ENCODE peak calls at places on chromosomes 3 and 15, in six cellular contexts. One of them, this sample, is unnamed.
A peak's percentile ranks its signal among the peaks of the same experiment; 100 is the strongest.

GRCh38 chr3:187958432-187959003 is 195.4 kb upstream of the LPP start:
- ATAC-seq in Panc1: no peak
- ATAC-seq in HepG2: no peak
- ATAC-seq in K562: no peak
- ATAC-seq in HCT116: no peak
- ATAC-seq in GM12878: peak; percentile 38
- ATAC-seq in this sample: no peak

GRCh38 chr15:67803996-67804843 is 21.1 kb upstream of the SKOR1 start:
- ATAC-seq in Panc1: no peak
- ATAC-seq in HepG2: no peak
- ATAC-seq in K562: peak; percentile 37
- ATAC-seq in HCT116: no peak
- ATAC-seq in GM12878: no peak
- ATAC-seq in this sample: no peak

GRCh38 chr15:74209997-74210573 is 7.5 kb upstream of the STRA6 start:
- ATAC-seq in Panc1: no peak
- ATAC-seq in HepG2: no peak
- ATAC-seq in K562: no peak
- ATAC-seq in HCT116: no peak
- ATAC-seq in GM12878: no peak
- ATAC-seq in this sample: no peak

GRCh38 chr3:124985358-124985757 is 50.8 kb upstream of the MUC13 start:
- ATAC-seq in Panc1: no peak
- ATAC-seq in HepG2: no peak
- ATAC-seq in K562: no peak
- ATAC-seq in HCT116: peak; percentile 15
- ATAC-seq in GM12878: no peak
- ATAC-seq in this sample: peak; percentile 86

GRCh38 chr3:150346956-150347863 is 60.9 kb upstream of the TSC22D2 start:
- ATAC-seq in Panc1: peak; percentile 22
- ATAC-seq in HepG2: no peak
- ATAC-seq in K562: peak; percentile 49
- ATAC-seq in HCT116: no peak
- ATAC-seq in GM12878: peak; percentile 47
- ATAC-seq in this sample: no peak

GRCh38 chr3:6860911-6861330 is at the start of gene GRM7:
- ATAC-seq in Panc1: no peak
- ATAC-seq in HepG2: no peak
- ATAC-seq in K562: peak; percentile 43
- ATAC-seq in HCT116: no peak
- ATAC-seq in GM12878: no peak
- ATAC-seq in this sample: peak; percentile 77

GRCh38 chr15:34262362-34262761 is 37.5 kb downstream of the EMC4 start:
- ATAC-seq in Panc1: no peak
- ATAC-seq in HepG2: no peak
- ATAC-seq in K562: no peak
- ATAC-seq in HCT116: no peak
- ATAC-seq in GM12878: no peak
- ATAC-seq in this sample: no peak

GRCh38 chr3:172476339-172476738 is 28.1 kb upstream of the GHSR start:
- ATAC-seq in Panc1: no peak
- ATAC-seq in HepG2: peak; percentile 47
- ATAC-seq in K562: peak; percentile 41
- ATAC-seq in HCT116: no peak
- ATAC-seq in GM12878: no peak
- ATAC-seq in this sample: no peak

GRCh38 chr15:70264014-70264492 is 166.3 kb upstream of the TLE3 start:
- ATAC-seq in Panc1: no peak
- ATAC-seq in HepG2: no peak
- ATAC-seq in K562: no peak
- ATAC-seq in HCT116: no peak
- ATAC-seq in GM12878: peak; percentile 61
- ATAC-seq in this sample: peak; percentile 68

GRCh38 chr15:101481917-101482525 is 7.5 kb downstream of the PCSK6 start:
- ATAC-seq in Panc1: peak; percentile 18
- ATAC-seq in HepG2: peak; percentile 25
- ATAC-seq in K562: peak; percentile 16
- ATAC-seq in HCT116: peak; percentile 61
- ATAC-seq in GM12878: no peak
- ATAC-seq in this sample: no peak

GRCh38 chr3:171245796-171246453 is 214.3 kb downstream of the TNIK start:
- ATAC-seq in Panc1: no peak
- ATAC-seq in HepG2: no peak
- ATAC-seq in K562: no peak
- ATAC-seq in HCT116: no peak
- ATAC-seq in GM12878: no peak
- ATAC-seq in this sample: no peak

GRCh38 chr15:44554934-44555723 is 18.2 kb downstream of the EIF3J start:
- ATAC-seq in Panc1: no peak
- ATAC-seq in HepG2: no peak
- ATAC-seq in K562: no peak
- ATAC-seq in HCT116: no peak
- ATAC-seq in GM12878: no peak
- ATAC-seq in this sample: no peak

GRCh38 chr3:16304065-16305010 is 39.3 kb downstream of the OXNAD1 start:
- ATAC-seq in Panc1: no peak
- ATAC-seq in HepG2: no peak
- ATAC-seq in K562: peak; percentile 90
- ATAC-seq in HCT116: no peak
- ATAC-seq in GM12878: no peak
- ATAC-seq in this sample: no peak

GRCh38 chr3:37117548-37117947 is 56.8 kb downstream of the LRRFIP2 start:
- ATAC-seq in Panc1: no peak
- ATAC-seq in HepG2: peak; percentile 55
- ATAC-seq in K562: no peak
- ATAC-seq in HCT116: no peak
- ATAC-seq in GM12878: peak; percentile 22
- ATAC-seq in this sample: no peak

GRCh38 chr3:79810101-79810500 is 42.3 kb upstream of the ROBO1 start:
- ATAC-seq in Panc1: no peak
- ATAC-seq in HepG2: no peak
- ATAC-seq in K562: no peak
- ATAC-seq in HCT116: no peak
- ATAC-seq in GM12878: no peak
- ATAC-seq in this sample: no peak

GRCh38 chr3:128935922-128936321 is 56.5 kb downstream of the ACAD9 start:
- ATAC-seq in Panc1: no peak
- ATAC-seq in HepG2: no peak
- ATAC-seq in K562: no peak
- ATAC-seq in HCT116: no peak
- ATAC-seq in GM12878: no peak
- ATAC-seq in this sample: no peak

GRCh38 chr3:44476181-44476599 is 1.3 kb downstream of the ZNF445 start:
- ATAC-seq in Panc1: no peak
- ATAC-seq in HepG2: no peak
- ATAC-seq in K562: peak; percentile 8
- ATAC-seq in HCT116: no peak
- ATAC-seq in GM12878: peak; percentile 46
- ATAC-seq in this sample: no peak

GRCh38 chr3:188916934-188917391 is 254.8 kb upstream of the TPRG1 start:
- ATAC-seq in Panc1: no peak
- ATAC-seq in HepG2: no peak
- ATAC-seq in K562: no peak
- ATAC-seq in HCT116: no peak
- ATAC-seq in GM12878: no peak
- ATAC-seq in this sample: no peak

GRCh38 chr3:152857082-152857481 is 22.2 kb downstream of the P2RY1 start:
- ATAC-seq in Panc1: no peak
- ATAC-seq in HepG2: no peak
- ATAC-seq in K562: peak; percentile 98
- ATAC-seq in HCT116: peak; percentile 36
- ATAC-seq in GM12878: no peak
- ATAC-seq in this sample: peak; percentile 28

GRCh38 chr3:116367761-116368395 is 77.4 kb downstream of the LSAMP start:
- ATAC-seq in Panc1: no peak
- ATAC-seq in HepG2: no peak
- ATAC-seq in K562: no peak
- ATAC-seq in HCT116: no peak
- ATAC-seq in GM12878: no peak
- ATAC-seq in this sample: no peak

GRCh38 chr3:123424321-123424998 is 24.4 kb downstream of the ADCY5 start:
- ATAC-seq in Panc1: no peak
- ATAC-seq in HepG2: no peak
- ATAC-seq in K562: no peak
- ATAC-seq in HCT116: no peak
- ATAC-seq in GM12878: no peak
- ATAC-seq in this sample: peak; percentile 51

GRCh38 chr15:75054172-75054897 is 30.9 kb downstream of the PPCDC start:
- ATAC-seq in Panc1: no peak
- ATAC-seq in HepG2: no peak
- ATAC-seq in K562: peak; percentile 46
- ATAC-seq in HCT116: no peak
- ATAC-seq in GM12878: no peak
- ATAC-seq in this sample: no peak

GRCh38 chr3:11653298-11654055 is 9.8 kb upstream of the VGLL4 start:
- ATAC-seq in Panc1: no peak
- ATAC-seq in HepG2: peak; percentile 79
- ATAC-seq in K562: peak; percentile 64
- ATAC-seq in HCT116: no peak
- ATAC-seq in GM12878: no peak
- ATAC-seq in this sample: no peak

GRCh38 chr3:72082121-72082715 is 297.3 kb upstream of the PROK2 start:
- ATAC-seq in Panc1: no peak
- ATAC-seq in HepG2: peak; percentile 57
- ATAC-seq in K562: no peak
- ATAC-seq in HCT116: no peak
- ATAC-seq in GM12878: peak; percentile 79
- ATAC-seq in this sample: peak; percentile 53

GRCh38 chr3:179687967-179688535 is 35.2 kb downstream of the USP13 start:
- ATAC-seq in Panc1: no peak
- ATAC-seq in HepG2: no peak
- ATAC-seq in K562: no peak
- ATAC-seq in HCT116: no peak
- ATAC-seq in GM12878: peak; percentile 38
- ATAC-seq in this sample: no peak

GRCh38 chr3:184362668-184363540 is 1.4 kb downstream of the POLR2H start:
- ATAC-seq in Panc1: peak; percentile 85
- ATAC-seq in HepG2: peak; percentile 81
- ATAC-seq in K562: peak; percentile 90
- ATAC-seq in HCT116: peak; percentile 80
- ATAC-seq in GM12878: peak; percentile 90
- ATAC-seq in this sample: peak; percentile 84
- TF ChIP-seq POLR2AphosphoS5 in Panc1: peak; percentile 99
- TF ChIP-seq POLR2AphosphoS5 in HepG2: peak; percentile 77
- TF ChIP-seq POLR2AphosphoS5 in K562: peak; percentile 88
- TF ChIP-seq POLR2AphosphoS5 in HCT116: peak; percentile 95
- TF ChIP-seq POLR2AphosphoS5 in GM12878: peak; percentile 90
- TF ChIP-seq POLR2AphosphoS5 in this sample: peak; percentile 60

GRCh38 chr15:71543413-71543812 is 266.9 kb upstream of the NR2E3 start:
- ATAC-seq in Panc1: no peak
- ATAC-seq in HepG2: no peak
- ATAC-seq in K562: no peak
- ATAC-seq in HCT116: no peak
- ATAC-seq in GM12878: no peak
- ATAC-seq in this sample: no peak

GRCh38 chr15:71538181-71538580 is 272.2 kb upstream of the NR2E3 start:
- ATAC-seq in Panc1: no peak
- ATAC-seq in HepG2: no peak
- ATAC-seq in K562: no peak
- ATAC-seq in HCT116: no peak
- ATAC-seq in GM12878: no peak
- ATAC-seq in this sample: no peak

GRCh38 chr15:71532994-71533393 is 277.4 kb upstream of the NR2E3 start:
- ATAC-seq in Panc1: peak; percentile 58
- ATAC-seq in HepG2: no peak
- ATAC-seq in K562: peak; percentile 67
- ATAC-seq in HCT116: peak; percentile 46
- ATAC-seq in GM12878: no peak
- ATAC-seq in this sample: no peak

GRCh38 chr15:71542836-71543235 is 267.5 kb upstream of the NR2E3 start:
- ATAC-seq in Panc1: no peak
- ATAC-seq in HepG2: no peak
- ATAC-seq in K562: no peak
- ATAC-seq in HCT116: no peak
- ATAC-seq in GM12878: no peak
- ATAC-seq in this sample: no peak

DNA sequence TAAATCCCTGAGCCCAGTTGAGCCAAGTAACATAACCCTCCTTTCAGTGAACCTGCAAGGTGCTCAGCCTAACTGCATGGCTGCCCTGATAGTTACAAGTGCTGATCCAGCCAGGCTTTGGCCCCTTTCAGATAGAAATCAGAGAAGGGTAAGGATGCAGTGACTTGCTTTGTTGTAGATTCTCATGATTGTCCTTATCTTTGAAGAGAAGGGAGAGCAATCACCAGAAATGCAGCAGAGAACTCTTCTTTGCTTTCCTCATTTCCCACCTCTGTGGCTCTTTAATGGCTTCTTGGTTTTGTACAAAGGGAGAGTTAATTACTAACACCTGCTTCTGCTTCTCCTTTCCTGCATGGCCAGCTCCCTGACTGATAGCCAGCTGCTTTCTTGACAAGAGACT is 271.4 kb upstream of the NR2E3 start:
- ATAC-seq in Panc1: no peak
- ATAC-seq in HepG2: no peak
- ATAC-seq in K562: no peak
- ATAC-seq in HCT116: no peak
- ATAC-seq in GM12878: no peak
- ATAC-seq in this sample: no peak
- TF ChIP-seq POLR2AphosphoS5 in Panc1: no peak
- TF ChIP-seq POLR2AphosphoS5 in HepG2: no peak
- TF ChIP-seq POLR2AphosphoS5 in K562: no peak
- TF ChIP-seq POLR2AphosphoS5 in HCT116: no peak
- TF ChIP-seq POLR2AphosphoS5 in GM12878: no peak
- TF ChIP-seq POLR2AphosphoS5 in this sample: no peak

DNA sequence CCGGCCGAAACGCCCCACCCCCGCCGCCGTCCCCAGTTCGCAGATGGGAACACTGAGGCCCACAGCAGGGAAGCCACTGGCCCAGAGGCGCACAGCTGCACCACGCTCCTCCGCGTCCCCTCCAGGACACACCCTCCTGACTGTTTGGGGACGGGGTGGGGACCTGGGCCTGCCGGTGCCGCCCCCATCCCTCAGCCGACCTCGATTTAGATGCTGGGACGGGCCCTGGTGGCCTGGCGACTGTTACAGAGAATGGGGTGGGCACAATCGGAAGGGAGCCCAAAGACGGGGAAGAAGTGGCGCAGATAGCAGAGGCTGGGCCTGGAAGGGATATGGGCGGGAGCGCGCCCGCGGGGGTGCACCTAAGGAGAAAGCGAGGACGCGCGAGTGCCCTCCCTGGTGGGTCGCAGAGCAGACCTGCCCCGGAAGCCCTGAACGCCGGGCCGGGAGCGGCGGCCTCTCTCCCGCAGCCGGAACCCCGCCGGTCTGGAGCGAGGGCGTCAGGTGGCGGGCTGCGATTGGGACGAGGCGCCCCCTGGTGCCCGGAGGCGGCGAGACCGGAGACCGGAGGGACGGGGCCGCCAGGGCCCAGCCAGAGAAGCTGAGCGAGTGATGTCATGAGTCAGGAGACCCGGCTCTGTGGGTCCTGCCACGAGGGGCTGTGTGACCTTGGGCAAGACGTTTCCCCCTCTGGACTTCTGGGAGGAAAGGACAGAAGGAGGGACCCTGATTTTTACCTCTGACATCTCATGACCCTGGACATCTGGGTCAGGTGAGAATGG is 78.4 kb downstream of the IQSEC1 start:
- ATAC-seq in Panc1: peak; percentile 80
- ATAC-seq in HepG2: peak; percentile 75
- ATAC-seq in K562: peak; percentile 83
- ATAC-seq in HCT116: peak; percentile 81
- ATAC-seq in GM12878: peak; percentile 90
- ATAC-seq in this sample: peak; percentile 80
- TF ChIP-seq POLR2AphosphoS5 in Panc1: no peak
- TF ChIP-seq POLR2AphosphoS5 in HepG2: no peak
- TF ChIP-seq POLR2AphosphoS5 in K562: peak; percentile 57
- TF ChIP-seq POLR2AphosphoS5 in HCT116: peak; percentile 73
- TF ChIP-seq POLR2AphosphoS5 in GM12878: no peak
- TF ChIP-seq POLR2AphosphoS5 in this sample: peak; percentile 79

GRCh38 chr15:92619380-92620101 is 36.0 kb downstream of the FAM174B start:
- ATAC-seq in Panc1: no peak
- ATAC-seq in HepG2: no peak
- ATAC-seq in K562: no peak
- ATAC-seq in HCT116: no peak
- ATAC-seq in GM12878: no peak
- ATAC-seq in this sample: peak; percentile 37
- TF ChIP-seq POLR2AphosphoS5 in Panc1: no peak
- TF ChIP-seq POLR2AphosphoS5 in HepG2: no peak
- TF ChIP-seq POLR2AphosphoS5 in K562: no peak
- TF ChIP-seq POLR2AphosphoS5 in HCT116: no peak
- TF ChIP-seq POLR2AphosphoS5 in GM12878: no peak
- TF ChIP-seq POLR2AphosphoS5 in this sample: peak; percentile 79